ENCODE peak calls at places on chromosomes 6 and 20, in five cellular contexts. B is cardiac muscle cell; R is stomach; X is CD8-positive, alpha-beta T cell; V is ovary. W is an unnamed sample.

GRCh38 chr20:42027746-42028268 is 409.6 kb upstream of the CHD6 start:
- DNase-seq in B (no peak), R (no peak), X (no peak), V (no peak), W (no peak)

GRCh38 chr20:14337400-14338171 is at the start of gene FLRT3:
- DNase-seq in B (peak), R (peak), X (no peak), V (peak), W (peak)

GRCh38 chr6:13710552-13711383 is 867 bp downstream of the RANBP9 start:
- DNase-seq in B (peak), R (peak), X (peak), V (peak), W (peak)

GRCh38 chr20:46255440-46256104 is 52.7 kb downstream of the CDH22 start:
- DNase-seq in B (peak), R (peak), X (peak), V (peak), W (no peak)

GRCh38 chr6:129860901-129861665 is at the start of gene TMEM244:
- DNase-seq in B (peak), R (no peak), X (no peak), V (no peak), W (no peak)

GRCh38 chr6:14863896-14864850 is 381.7 kb upstream of the JARID2 start:
- DNase-seq in B (peak), R (no peak), X (no peak), V (no peak), W (no peak)

GRCh38 chr6:158605266-158605878 is 39.2 kb downstream of the DYNLT1 start:
- DNase-seq in B (peak), R (peak), X (peak), V (peak), W (no peak)

GRCh38 chr6:100230976-100231316 is 233.8 kb downstream of the SIM1 start:
- DNase-seq in B (no peak), R (no peak), X (no peak), V (no peak), W (no peak)

GRCh38 chr6:145247677-145248419 is 487.5 kb downstream of the EPM2A start:
- DNase-seq in B (no peak), R (no peak), X (no peak), V (no peak), W (no peak)

GRCh38 chr6:143986463-143986862 is 21.6 kb downstream of the PLAGL1 start:
- DNase-seq in B (no peak), R (no peak), X (no peak), V (no peak), W (no peak)

GRCh38 chr20:63533388-63533787 is 3.8 kb downstream of the PTK6 start:
- DNase-seq in B (no peak), R (no peak), X (no peak), V (no peak), W (no peak)

GRCh38 chr6:118813795-118814194 is 80.2 kb upstream of the ASF1A start:
- DNase-seq in B (no peak), R (no peak), X (no peak), V (no peak), W (no peak)

GRCh38 chr6:90478278-90478677 is 108.6 kb downstream of the MAP3K7 start:
- DNase-seq in B (no peak), R (no peak), X (no peak), V (no peak), W (no peak)
- TF ChIP-seq CTCF in B (no peak), R (no peak), X (no peak), V (no peak), W (no peak)

GRCh38 chr20:18063676-18064075 is 6.0 kb upstream of the OVOL2 start:
- DNase-seq in B (no peak), R (no peak), X (no peak), V (no peak), W (no peak)

GRCh38 chr20:18072532-18072931 is 14.8 kb upstream of the OVOL2 start:
- DNase-seq in B (no peak), R (no peak), X (no peak), V (no peak), W (no peak)

DNA sequence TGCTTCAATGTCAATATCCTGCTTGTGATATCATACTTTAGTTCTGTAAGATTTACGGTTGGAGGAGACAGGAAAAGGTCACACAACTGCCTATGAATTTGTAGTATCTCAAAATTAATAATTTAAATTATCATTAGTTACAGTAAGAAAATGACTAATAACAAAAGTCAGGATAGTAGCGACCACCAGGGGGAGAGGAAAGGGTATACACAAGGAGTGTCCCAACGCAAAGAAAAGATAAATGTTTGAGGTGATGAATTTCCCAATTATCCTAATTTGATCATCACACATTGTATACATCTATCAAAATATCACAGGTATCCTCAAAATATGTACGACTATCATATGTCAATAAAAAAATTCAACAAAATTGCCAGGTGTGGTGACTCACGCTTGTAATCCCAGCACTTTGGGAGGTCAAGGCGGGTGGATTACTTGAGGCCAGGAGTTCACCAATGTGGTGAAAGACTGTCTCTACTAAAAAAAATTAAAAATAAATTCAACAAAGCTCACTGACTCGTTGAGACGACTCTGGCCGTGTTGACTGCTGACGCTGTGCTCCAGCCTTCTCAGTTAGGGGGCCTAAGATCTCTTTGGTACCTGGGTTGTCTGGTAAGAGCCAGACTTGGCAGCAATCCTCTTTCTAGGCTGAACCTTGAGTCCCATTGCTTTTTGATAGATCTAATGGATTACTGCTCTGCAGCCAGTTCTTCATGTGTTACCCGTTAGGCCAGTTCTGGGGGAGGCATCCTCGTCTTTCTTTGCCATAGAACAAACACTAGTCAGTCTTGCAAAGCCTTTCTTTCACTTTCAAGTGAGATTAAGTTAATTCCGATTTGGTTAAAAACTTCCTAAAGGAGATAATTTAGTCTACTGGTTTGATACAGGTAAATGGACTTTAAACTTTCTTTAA is 9.0 kb upstream of the OVOL2 start:
- DNase-seq in B (no peak), R (no peak), X (no peak), V (no peak), W (no peak)
- H3K27ac ChIP-seq in B (no peak), R (no peak), X (no peak), V (no peak), W (no peak)

DNA sequence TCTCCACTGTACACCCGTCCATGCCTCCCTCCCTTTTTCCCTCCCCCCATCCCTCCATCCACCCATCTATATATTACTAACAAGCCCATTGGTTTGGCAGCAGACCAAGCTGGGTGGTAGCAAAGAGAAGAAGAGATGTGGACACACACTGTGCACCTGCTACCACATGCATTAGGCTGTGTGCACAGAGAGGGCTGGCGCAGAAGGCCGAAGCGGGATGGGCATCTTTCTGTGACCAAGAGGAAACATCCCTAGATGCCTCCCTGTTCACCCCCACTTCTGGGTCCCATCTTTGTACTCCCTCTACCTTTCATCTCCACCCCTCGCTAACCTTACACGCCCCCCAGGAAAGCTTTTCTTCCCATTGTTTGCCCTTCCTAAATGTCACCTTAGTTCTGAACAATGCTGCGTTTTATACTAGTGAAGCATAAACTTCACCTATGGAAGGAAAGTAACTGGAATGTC is 64.9 kb upstream of the AFDN start:
- DNase-seq in B (no peak), R (no peak), X (no peak), V (no peak), W (no peak)
- H3K4me3 ChIP-seq in B (no peak), R (no peak), X (no peak), V (no peak), W (no peak)

GRCh38 chr6:136790411-136791295 is 1.6 kb downstream of the MAP3K5 start:
- DNase-seq in B (no peak), R (no peak), X (no peak), V (no peak), W (no peak)

GRCh38 chr6:136793348-136793747 is 1.1 kb upstream of the MAP3K5 start:
- DNase-seq in B (no peak), R (no peak), X (no peak), V (no peak), W (no peak)

GRCh38 chr6:136791296-136792065 is 796 bp downstream of the MAP3K5 start:
- DNase-seq in B (peak), R (peak), X (peak), V (peak), W (peak)

GRCh38 chr6:136792945-136793289 is 640 bp upstream of the MAP3K5 start:
- DNase-seq in B (peak), R (peak), X (peak), V (peak), W (peak)

DNA sequence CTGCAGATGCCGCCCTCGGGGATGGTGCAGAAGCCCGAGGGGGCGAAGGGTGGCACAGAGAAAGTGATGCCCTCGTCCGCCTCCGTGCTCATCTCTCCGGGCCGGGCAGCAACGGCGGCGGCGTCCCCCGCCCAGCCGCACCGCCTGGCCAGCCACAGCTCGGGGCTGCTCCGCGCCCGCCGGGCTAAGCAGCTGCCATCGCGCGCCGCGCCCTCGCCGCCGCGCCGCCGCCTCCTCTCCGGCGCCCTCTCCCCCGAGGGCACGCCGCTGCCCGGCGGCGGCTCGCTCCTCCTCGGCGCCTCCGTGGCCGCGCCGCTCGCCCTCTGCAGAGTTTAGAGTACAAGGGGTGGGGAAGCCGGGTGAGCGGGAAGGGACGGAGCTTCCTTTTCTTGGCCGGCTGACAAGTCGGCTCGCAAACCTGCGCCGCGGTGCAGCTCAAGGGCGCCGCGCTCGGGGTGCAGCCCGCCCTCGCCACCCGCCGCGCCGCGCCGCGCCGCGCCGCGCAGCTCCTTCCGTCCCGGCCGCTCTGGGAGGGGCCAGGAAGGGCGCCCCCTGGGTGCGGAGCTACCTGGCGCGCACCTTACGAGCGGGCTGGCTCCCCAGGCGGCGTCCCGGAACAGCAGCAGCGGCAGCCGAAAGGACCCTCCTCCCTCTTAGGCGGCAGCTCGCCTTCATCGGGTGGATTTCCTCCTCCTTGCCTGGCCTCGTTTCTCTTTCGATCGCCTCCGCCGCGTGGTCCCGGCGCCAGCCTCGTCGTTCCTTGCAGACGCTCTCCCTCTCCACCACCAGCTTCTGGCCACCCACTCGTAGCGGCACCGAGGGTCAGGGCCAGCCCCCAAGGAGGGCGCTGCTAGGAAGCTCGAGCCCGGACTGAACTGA is at the start of gene MAP3K5:
- DNase-seq in B (peak), R (peak), X (peak), V (peak), W (peak)
- TF ChIP-seq CTCF in B (no peak), R (peak), X (peak), V (peak), W (no peak)

DNA sequence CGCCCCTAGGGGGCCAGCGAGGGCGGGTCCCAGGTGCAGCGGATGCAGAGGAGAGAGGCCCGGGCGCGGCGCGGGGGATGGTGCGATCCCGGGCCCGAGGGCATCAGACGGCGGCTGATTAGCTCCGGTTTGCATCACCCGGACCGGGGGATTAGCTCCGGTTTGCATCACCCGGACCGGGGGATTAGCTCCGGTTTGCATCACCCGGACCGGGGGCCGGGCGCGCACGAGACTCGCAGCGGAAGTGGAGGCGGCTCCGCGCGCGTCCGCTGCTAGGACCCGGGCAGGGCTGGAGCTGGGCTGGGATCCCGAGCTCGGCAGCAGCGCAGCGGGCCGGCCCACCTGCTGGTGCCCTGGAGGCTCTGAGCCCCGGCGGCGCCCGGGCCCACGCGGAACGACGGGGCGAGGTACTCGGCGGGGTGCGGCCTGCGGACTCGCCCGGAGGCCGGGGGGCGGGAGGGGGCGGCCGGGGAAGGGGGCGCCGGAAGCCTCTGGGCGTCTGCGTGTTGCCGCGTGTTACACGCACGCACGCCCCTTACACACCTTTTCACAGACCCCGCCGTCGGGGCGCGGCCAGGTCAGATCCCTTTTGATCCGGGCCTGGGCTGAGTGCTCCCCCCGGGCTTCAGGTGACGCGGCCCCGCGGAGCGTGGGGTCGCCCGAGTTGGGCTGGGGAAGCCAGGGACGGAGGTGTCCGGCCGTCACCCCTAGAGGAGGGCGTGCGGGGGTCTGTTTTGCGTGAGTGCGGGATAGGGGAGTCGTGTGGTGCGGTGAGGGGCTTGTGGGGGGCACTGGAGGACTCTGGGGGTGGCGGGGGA is 412 bp downstream of the TRIB3 start:
- DNase-seq in B (peak), R (peak), X (peak), V (peak), W (no peak)
- H3K27ac ChIP-seq in B (no peak), R (peak), X (peak), V (no peak), W (peak)

DNA sequence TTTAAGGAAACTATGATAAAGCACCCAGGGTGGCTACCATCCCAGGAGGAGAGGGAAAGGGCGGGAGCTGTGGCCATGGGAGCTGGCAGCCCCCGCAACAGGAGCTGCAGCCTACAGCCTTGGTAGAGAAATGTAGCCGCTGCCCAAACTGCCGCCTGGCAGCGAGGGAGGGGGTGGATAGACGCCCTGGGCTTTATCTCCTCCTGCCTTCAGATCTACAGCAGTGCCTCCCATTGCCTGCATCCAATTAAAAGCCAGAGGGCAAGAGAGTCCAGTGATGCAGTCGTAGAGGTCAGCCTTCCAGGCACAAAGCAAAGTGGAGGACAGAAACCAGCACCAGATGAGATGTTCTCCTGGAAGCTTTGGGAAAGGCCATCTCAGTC is 35.0 kb upstream of the ZFAND3 start:
- DNase-seq in B (no peak), R (no peak), X (no peak), V (peak), W (no peak)
- H3K4me3 ChIP-seq in B (no peak), R (peak), X (no peak), V (peak), W (peak)

W was measured in coronary artery.